ENCODE peak calls at places on chromosomes 11 and 22, in eight cellular contexts. J is GM23338, O is hepatocyte, C is GM23248, W is MM.1S, E is PC-3, N is neural progenitor cell, S is SK-N-SH. A is an unnamed sample.

GRCh38 chr22:41780714-41781507 is 19.6 kb upstream of the CCDC134 start:
- DNase-seq in O (peak; percentile 34), C (peak; percentile 64), S (no peak), J (peak; percentile 38), W (peak; percentile 87), N (no peak), E (no peak), A (peak; percentile 78)

GRCh38 chr22:41048791-41049717 is 43.3 kb upstream of the EP300 start:
- DNase-seq in N (peak; percentile 74), W (no peak), O (peak; percentile 83), E (no peak), J (peak; percentile 64), C (peak; percentile 84), S (peak; percentile 46), A (no peak)

GRCh38 chr11:14669958-14670357 is 26.4 kb downstream of the PDE3B start:
- DNase-seq in W (no peak), C (no peak), S (peak; percentile 29), J (no peak), N (no peak), E (no peak), O (no peak), A (no peak)

GRCh38 chr11:69665669-69666068 is 9.5 kb downstream of the LTO1 start:
- DNase-seq in N (no peak), W (no peak), O (no peak), E (no peak), S (no peak), J (no peak), C (no peak), A (no peak)

GRCh38 chr11:120121914-120122473 is 15.9 kb downstream of the TRIM29 start:
- DNase-seq in O (peak; percentile 54), C (no peak), S (no peak), N (peak; percentile 33), E (peak; percentile 89), W (no peak), J (no peak), A (no peak)

GRCh38 chr11:33718441-33718840 is 17.8 kb downstream of the CD59 start:
- DNase-seq in S (no peak), O (no peak), C (no peak), N (no peak), W (no peak), E (no peak), J (no peak), A (no peak)

GRCh38 chr11:2787816-2788750 is 88.3 kb upstream of the KCNQ1OT1 start:
- DNase-seq in J (peak; percentile 47), E (no peak), N (peak; percentile 53), W (no peak), S (no peak), C (no peak), O (peak; percentile 65), A (no peak)

GRCh38 chr22:35491908-35492380 is 48.7 kb upstream of the RASD2 start:
- DNase-seq in E (no peak), W (peak; percentile 23), N (no peak), S (no peak), O (no peak), C (no peak), J (no peak), A (no peak)

GRCh38 chr22:22520020-22520656 is at the start of gene ZNF280A:
- DNase-seq in C (peak; percentile 12), O (peak; percentile 19), E (no peak), N (peak; percentile 47), S (no peak), J (peak; percentile 38), W (no peak), A (no peak)

GRCh38 chr11:47136327-47136726 is 40.4 kb downstream of the ARFGAP2 start:
- DNase-seq in N (no peak), E (no peak), J (no peak), S (no peak), O (no peak), W (no peak), C (no peak), A (no peak)

GRCh38 chr11:70233511-70233919 is 30.4 kb downstream of the FADD start:
- DNase-seq in J (no peak), S (no peak), N (no peak), E (peak; percentile 100), W (no peak), C (peak; percentile 91), O (peak; percentile 58), A (no peak)

GRCh38 chr22:27776410-27776958 is 25.1 kb downstream of the MN1 start:
- DNase-seq in W (no peak), S (peak; percentile 49), E (no peak), N (peak; percentile 90), O (no peak), C (peak; percentile 61), J (peak; percentile 61), A (no peak)

GRCh38 chr11:72568861-72569260 is 105.4 kb downstream of the PDE2A start:
- DNase-seq in S (no peak), E (peak; percentile 57), C (peak; percentile 64), O (no peak), W (no peak), N (no peak), J (no peak), A (no peak)

GRCh38 chr11:36627471-36627870 is 29.4 kb upstream of the RAG2 start:
- DNase-seq in S (no peak), W (no peak), J (no peak), E (no peak), N (no peak), O (no peak), C (no peak), A (no peak)

GRCh38 chr11:97722065-97722464 is 1298.7 kb upstream of the CNTN5 start:
- DNase-seq in N (no peak), W (no peak), C (no peak), J (no peak), O (peak; percentile 62), E (peak; percentile 65), S (no peak), A (no peak)

GRCh38 chr11:99814021-99814420 is 793.3 kb downstream of the CNTN5 start:
- DNase-seq in O (no peak), C (no peak), W (no peak), E (no peak), S (no peak), J (no peak), N (no peak), A (no peak)

GRCh38 chr11:30348035-30348434 is 25.1 kb downstream of the ARL14EP start:
- DNase-seq in E (no peak), O (no peak), J (no peak), C (no peak), N (no peak), W (no peak), S (no peak), A (no peak)

GRCh38 chr22:48864748-48865147 is 962.9 kb downstream of the BRD1 start:
- DNase-seq in O (no peak), E (no peak), N (no peak), S (no peak), J (no peak), W (no peak), C (no peak), A (no peak)
- TF ChIP-seq EZH2phosphoT487 in O (no peak), E (no peak), N (no peak), S (no peak), J (no peak), W (no peak), C (no peak), A (no peak)

DNA sequence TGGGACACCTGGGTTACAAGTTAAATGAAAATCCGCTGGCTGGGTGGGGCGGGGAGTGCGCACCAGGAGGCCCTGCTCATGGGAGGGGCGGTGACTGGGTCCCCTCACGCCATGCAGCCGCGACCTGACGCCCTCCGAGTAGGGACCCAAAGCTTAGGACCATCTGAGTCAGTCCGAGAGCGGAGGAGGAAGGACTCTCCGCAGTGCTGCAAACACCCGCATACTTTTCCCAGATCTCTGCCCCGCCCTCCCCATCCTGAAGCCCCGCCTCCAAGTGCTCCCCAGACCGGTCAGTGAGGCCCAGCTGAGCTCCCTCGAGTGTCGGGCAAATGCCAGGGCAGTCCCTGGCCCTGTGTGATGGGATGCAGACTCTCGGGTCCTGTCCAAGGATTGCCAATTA is 6.6 kb upstream of the FLI1 start:
- DNase-seq in O (no peak), S (peak; percentile 58), J (peak; percentile 84), C (peak; percentile 59), N (peak; percentile 75), E (no peak), W (no peak), A (no peak)
- TF ChIP-seq EZH2phosphoT487 in O (no peak), S (no peak), J (no peak), C (no peak), N (no peak), E (no peak), W (no peak), A (no peak)

GRCh38 chr22:43211941-43212433 is 25.1 kb upstream of the TTLL12 start:
- DNase-seq in O (no peak), E (no peak), W (no peak), C (no peak), N (no peak), S (no peak), J (no peak), A (no peak)
- TF ChIP-seq EZH2phosphoT487 in O (no peak), E (no peak), W (no peak), C (no peak), N (no peak), S (no peak), J (no peak), A (no peak)

DNA sequence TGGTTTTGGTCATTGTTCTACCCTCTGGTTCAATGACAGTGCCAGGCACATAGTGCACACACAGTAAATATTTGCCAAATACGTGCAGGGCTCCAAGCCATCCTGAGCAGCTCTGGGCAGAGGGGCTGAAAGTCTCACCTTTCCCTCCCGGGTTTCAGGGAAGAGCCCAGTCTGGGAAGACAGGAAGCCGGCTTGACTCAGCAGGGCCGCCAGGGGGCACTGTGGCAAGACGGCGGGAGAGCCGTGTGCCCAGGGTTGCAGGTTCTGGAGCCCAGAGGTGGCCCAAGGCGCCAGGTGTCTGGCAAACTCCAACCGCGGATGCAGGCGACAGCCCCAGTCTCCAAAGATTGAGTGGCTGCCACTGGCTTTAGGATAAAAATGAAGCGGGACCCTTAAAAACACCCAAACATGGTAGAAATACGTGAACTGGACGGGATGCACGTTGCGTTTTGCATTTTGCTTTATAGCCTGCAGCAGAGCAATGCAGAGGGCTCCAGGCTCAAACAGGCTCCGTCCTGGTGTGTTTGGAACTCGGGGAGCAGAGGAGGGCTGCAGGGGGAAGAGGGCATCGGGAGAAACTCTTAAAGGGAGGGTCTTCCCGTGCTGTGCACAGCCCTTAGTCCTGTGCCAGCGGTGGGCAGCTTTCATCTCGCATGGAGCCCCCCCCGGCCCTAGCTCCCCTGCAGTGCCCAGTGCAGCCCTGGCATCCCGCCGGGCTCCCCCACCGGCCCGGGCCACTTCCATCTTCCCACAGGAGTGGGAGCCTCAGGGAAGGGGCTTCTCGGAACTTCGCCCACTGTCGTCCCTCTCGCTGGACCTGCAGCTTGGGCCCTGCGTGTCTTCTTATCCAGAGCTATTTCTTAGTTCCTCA is 10.7 kb downstream of the KRTAP5-5 start:
- DNase-seq in N (peak; percentile 77), J (peak; percentile 87), O (peak; percentile 76), C (peak; percentile 60), S (peak; percentile 86), E (peak; percentile 65), W (peak; percentile 18), A (peak; percentile 32)
- TF ChIP-seq EZH2phosphoT487 in N (no peak), J (no peak), O (no peak), C (no peak), S (no peak), E (no peak), W (no peak), A (no peak)

A was measured in OCI-LY7.